ENCODE peak calls at places on chromosomes 13 and 19, in six cellular contexts. Q, C, P, L, X and T are unnamed samples.

GRCh38 chr13:25112856-25113255 is 16.9 kb downstream of the PABPC3 start:
- DNase-seq in X (no peak), P (no peak), C (no peak), Q (no peak), L (no peak), T (no peak)

GRCh38 chr13:62085832-62086231 is 670.2 kb upstream of the PCDH20 start:
- DNase-seq in X (no peak), Q (no peak), P (no peak), C (no peak), L (no peak), T (no peak)

GRCh38 chr19:8366121-8366581 is 2.2 kb downstream of the ANGPTL4 start:
- DNase-seq in X (no peak), L (peak), C (no peak), P (no peak), Q (no peak), T (no peak)

GRCh38 chr19:17794731-17795494 is at the start of gene B3GNT3:
- DNase-seq in L (peak), P (no peak), Q (peak), C (peak), X (no peak), T (no peak)

GRCh38 chr13:72530471-72530870 is 197.0 kb downstream of the MZT1 start:
- DNase-seq in Q (no peak), C (no peak), X (no peak), L (no peak), P (no peak), T (no peak)

GRCh38 chr13:49624207-49624606 is 4.1 kb upstream of the ARL11 start:
- DNase-seq in L (no peak), P (no peak), Q (no peak), C (no peak), X (no peak), T (no peak)

GRCh38 chr19:18589380-18590272 is 1.0 kb downstream of the REX1BD start:
- DNase-seq in C (peak), P (peak), L (peak), X (peak), Q (peak), T (no peak)

GRCh38 chr19:56806639-56807038 is 33.9 kb downstream of the PEG3 start:
- DNase-seq in L (no peak), X (no peak), P (no peak), C (no peak), Q (no peak), T (no peak)

GRCh38 chr13:86581711-86582110 is 782.5 kb upstream of the SLITRK6 start:
- DNase-seq in L (no peak), X (no peak), Q (no peak), P (no peak), C (no peak), T (no peak)

GRCh38 chr19:4506449-4507149 is 11.7 kb downstream of the PLIN4 start:
- DNase-seq in L (no peak), P (peak), C (no peak), Q (no peak), X (peak), T (no peak)

GRCh38 chr13:50303963-50304721 is 288.9 kb downstream of the KCNRG start:
- DNase-seq in Q (no peak), L (no peak), C (no peak), X (no peak), P (no peak), T (no peak)

GRCh38 chr19:29992233-29992867 is 50.3 kb downstream of the URI1 start:
- DNase-seq in C (no peak), L (no peak), Q (no peak), P (no peak), X (no peak), T (no peak)

GRCh38 chr13:67069117-67069767 is 160.9 kb downstream of the PCDH9 start:
- DNase-seq in P (no peak), C (no peak), L (no peak), Q (peak), X (no peak), T (no peak)

GRCh38 chr13:110665491-110666254 is 40.2 kb downstream of the CARS2 start:
- DNase-seq in X (no peak), P (no peak), L (no peak), Q (no peak), C (no peak), T (no peak)

GRCh38 chr13:55517312-55517711 is 1623.4 kb upstream of the PRR20A start:
- DNase-seq in C (no peak), X (no peak), P (peak), Q (no peak), L (no peak), T (no peak)

GRCh38 chr13:31073859-31074718 is 87.6 kb downstream of the HSPH1 start:
- DNase-seq in X (no peak), P (peak), Q (no peak), L (no peak), C (no peak), T (peak)

GRCh38 chr13:99996177-99996705 is 14.7 kb downstream of the ZIC2 start:
- DNase-seq in P (no peak), C (no peak), X (peak), L (no peak), Q (no peak), T (no peak)

GRCh38 chr19:41699968-41700323 is 8.5 kb upstream of the CEACAM5 start:
- DNase-seq in C (no peak), X (no peak), L (no peak), P (no peak), Q (no peak), T (no peak)

GRCh38 chr19:3507371-3508120 is 1.4 kb downstream of the FZR1 start:
- DNase-seq in L (peak), P (no peak), C (peak), X (peak), Q (no peak), T (no peak)

GRCh38 chr19:38737297-38737865 is 6.9 kb downstream of the CAPN12 start:
- DNase-seq in L (no peak), C (no peak), X (no peak), P (peak), Q (no peak), T (no peak)

GRCh38 chr19:38945562-38946228 is 15.0 kb downstream of the MRPS12 start:
- DNase-seq in C (no peak), L (no peak), P (no peak), X (no peak), Q (no peak), T (no peak)

GRCh38 chr13:48333976-48334375 is 30.4 kb downstream of the RB1 start:
- DNase-seq in C (no peak), P (no peak), L (no peak), Q (no peak), X (peak), T (no peak)

GRCh38 chr13:113855931-113856715 is 7.8 kb downstream of the GAS6 start:
- DNase-seq in P (no peak), L (no peak), Q (no peak), C (no peak), X (no peak), T (no peak)

GRCh38 chr13:44930907-44931676 is 58.2 kb downstream of the NUFIP1 start:
- DNase-seq in L (no peak), Q (no peak), X (no peak), C (no peak), P (peak), T (no peak)

GRCh38 chr19:41936416-41936850 is 8.2 kb upstream of the ERFL start:
- DNase-seq in P (no peak), L (no peak), Q (no peak), C (no peak), X (no peak), T (no peak)

GRCh38 chr19:19348266-19348665 is 27.6 kb downstream of the MAU2 start:
- DNase-seq in P (no peak), C (no peak), L (no peak), Q (no peak), X (no peak), T (no peak)

GRCh38 chr19:49852631-49853126 is 1.7 kb downstream of the PTOV1 start:
- DNase-seq in X (no peak), Q (no peak), L (no peak), P (no peak), C (no peak), T (no peak)

GRCh38 chr13:73210218-73210883 is 151.5 kb downstream of the KLF5 start:
- DNase-seq in L (no peak), P (no peak), X (no peak), C (peak), Q (no peak), T (no peak)

GRCh38 chr13:65631078-65631477 is 1599.1 kb downstream of the PCDH9 start:
- DNase-seq in P (no peak), L (no peak), Q (no peak), C (no peak), X (no peak), T (no peak)

GRCh38 chr19:46283771-46284170 is 13.1 kb upstream of the HIF3A start:
- DNase-seq in X (peak), L (no peak), P (no peak), Q (no peak), C (no peak), T (no peak)

GRCh38 chr13:35646061-35646774 is 169.7 kb upstream of the MAB21L1 start:
- DNase-seq in C (no peak), L (no peak), X (no peak), Q (no peak), P (no peak), T (no peak)

GRCh38 chr19:57559008-57559403 is 657 bp downstream of the ZNF550 start:
- DNase-seq in L (peak), P (peak), C (peak), Q (peak), X (peak), T (no peak)

GRCh38 chr19:33032218-33032781 is 32.4 kb downstream of the RHPN2 start:
- DNase-seq in Q (no peak), C (no peak), L (no peak), P (no peak), X (no peak), T (no peak)

GRCh38 chr19:48095637-48096175 is 14.9 kb downstream of the PLA2G4C start:
- DNase-seq in Q (no peak), X (no peak), P (no peak), L (no peak), C (no peak), T (no peak)

GRCh38 chr13:97068964-97069815 is 74.9 kb upstream of the OXGR1 start:
- DNase-seq in Q (no peak), C (no peak), P (no peak), X (no peak), L (no peak), T (no peak)

DNA sequence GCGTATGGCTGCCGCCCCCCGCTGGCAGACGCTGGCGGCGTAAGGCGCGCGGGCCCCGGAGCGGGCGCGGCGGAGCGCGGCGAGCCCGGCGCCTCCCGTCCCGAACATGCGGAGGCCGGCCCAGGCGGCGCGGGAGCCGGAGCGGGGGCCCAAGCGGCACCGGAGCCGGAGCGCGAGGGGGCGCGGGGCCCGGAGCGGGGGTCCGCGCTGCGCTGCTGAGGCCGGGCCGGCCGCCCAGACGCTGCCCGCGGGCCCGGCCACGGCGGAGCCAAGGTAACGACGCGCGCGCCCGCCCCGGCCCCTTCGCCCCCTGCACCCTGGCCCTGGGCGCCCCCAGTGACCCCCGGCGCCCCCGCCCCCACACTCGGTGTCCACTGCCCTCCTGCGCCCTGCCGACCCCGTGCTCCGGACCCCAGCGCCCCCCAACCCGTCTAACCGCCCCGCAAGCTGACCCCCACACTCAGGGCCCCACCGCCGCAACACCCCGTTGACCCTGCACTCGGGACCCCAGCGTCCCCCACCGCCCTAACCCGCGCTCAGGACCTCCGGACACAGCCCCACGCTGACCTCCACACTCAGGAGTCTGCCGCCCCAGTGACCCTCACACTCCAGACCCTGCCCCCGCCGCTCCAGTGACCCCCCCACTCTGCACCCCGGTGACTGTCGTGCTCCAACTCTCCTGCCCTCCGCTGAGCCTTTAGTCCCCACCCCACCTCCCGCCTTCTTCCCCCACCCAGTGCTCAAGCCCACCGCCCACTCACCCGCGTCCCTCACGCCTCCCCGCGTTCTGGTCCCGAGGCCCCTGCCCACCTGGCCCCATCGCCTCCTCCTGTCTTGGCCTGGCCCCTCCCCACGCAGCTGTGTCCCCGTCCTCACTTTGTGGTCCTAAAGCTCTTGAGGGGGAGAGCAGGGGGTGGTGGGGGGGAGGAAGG is at the start of gene CSNK1G2:
- DNase-seq in X (no peak), Q (no peak), P (no peak), C (no peak), L (peak), T (no peak)
- TF ChIP-seq MYC in X (no peak), Q (no peak), P (no peak), C (no peak), L (no peak), T (no peak)

GRCh38 chr13:32254916-32255743 is 60.0 kb downstream of the ZAR1L start:
- DNase-seq in C (peak), X (peak), Q (no peak), P (no peak), L (no peak), T (no peak)

GRCh38 chr13:32254416-32254815 is 60.7 kb downstream of the ZAR1L start:
- DNase-seq in Q (no peak), P (no peak), C (no peak), L (no peak), X (peak), T (no peak)

GRCh38 chr13:32256243-32256642 is 58.9 kb downstream of the ZAR1L start:
- DNase-seq in Q (no peak), L (no peak), C (peak), X (no peak), P (no peak), T (no peak)

GRCh38 chr13:32253911-32254399 is 61.2 kb downstream of the ZAR1L start:
- DNase-seq in P (no peak), Q (no peak), C (no peak), L (no peak), X (peak), T (no peak)

DNA sequence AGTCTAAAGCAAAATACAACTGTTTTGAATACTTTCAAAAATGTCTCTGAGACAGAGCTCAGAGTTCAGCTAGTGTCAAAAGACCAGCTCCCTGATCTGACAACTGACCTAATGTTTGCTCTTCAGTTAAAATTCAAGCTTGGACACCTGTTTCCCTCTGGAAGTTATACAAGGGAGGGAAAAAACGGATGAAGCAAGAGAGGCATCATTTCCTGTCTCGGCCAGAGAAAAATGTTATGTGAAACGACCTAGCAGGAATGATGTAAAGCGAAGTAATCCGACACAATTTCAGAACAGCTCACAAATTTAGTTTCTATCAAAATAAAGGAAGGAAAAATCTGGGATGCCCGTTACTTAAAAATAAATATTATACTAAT is 59.4 kb downstream of the ZAR1L start:
- DNase-seq in Q (no peak), P (no peak), C (peak), L (no peak), X (peak), T (no peak)
- H3K4me3 ChIP-seq in Q (no peak), P (no peak), C (peak), L (no peak), X (peak), T (no peak)

GRCh38 chr19:54473071-54473941 is at the start of gene CDC42EP5:
- DNase-seq in P (no peak), X (peak), Q (no peak), C (no peak), L (peak), T (no peak)

GRCh38 chr19:54470276-54470887 is 2.7 kb downstream of the CDC42EP5 start:
- DNase-seq in C (no peak), P (no peak), L (no peak), X (no peak), Q (no peak), T (no peak)

GRCh38 chr19:54475706-54476105 is 2.6 kb upstream of the CDC42EP5 start:
- DNase-seq in Q (no peak), P (no peak), C (no peak), X (no peak), L (peak), T (no peak)

GRCh38 chr19:54470991-54471782 is 1.9 kb downstream of the CDC42EP5 start:
- DNase-seq in P (no peak), X (peak), L (no peak), Q (no peak), C (no peak), T (no peak)

DNA sequence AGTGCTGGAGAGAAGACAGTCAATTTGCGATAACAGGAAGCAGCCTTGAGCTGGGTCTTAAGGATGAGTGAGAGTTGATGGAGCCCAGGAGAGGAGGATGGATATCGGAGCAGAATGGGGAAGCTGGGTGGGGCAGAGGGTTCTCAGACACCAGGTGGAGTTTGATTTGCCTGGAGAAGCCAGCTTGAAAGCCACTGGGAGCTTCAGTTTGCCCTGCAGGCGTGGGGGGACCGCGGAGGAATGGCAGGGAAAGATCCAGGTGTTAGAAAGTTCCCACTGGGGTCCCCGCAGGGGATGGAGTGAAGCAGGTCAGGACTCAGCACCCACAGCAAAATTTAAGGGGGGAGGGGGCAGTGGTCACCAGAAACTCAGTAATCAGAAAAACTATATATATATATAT is 887 bp upstream of the CDC42EP5 start:
- DNase-seq in C (no peak), P (no peak), L (no peak), Q (no peak), X (no peak), T (no peak)
- TF ChIP-seq MYC in C (no peak), P (no peak), L (no peak), Q (no peak), X (no peak), T (no peak)

GRCh38 chr19:16461630-16462051 is 10.1 kb downstream of the EPS15L1 start:
- DNase-seq in L (no peak), P (no peak), Q (no peak), C (no peak), X (no peak), T (no peak)
- H3K4me3 ChIP-seq in L (no peak), P (no peak), Q (no peak), C (no peak), X (no peak), T (no peak)

DNA sequence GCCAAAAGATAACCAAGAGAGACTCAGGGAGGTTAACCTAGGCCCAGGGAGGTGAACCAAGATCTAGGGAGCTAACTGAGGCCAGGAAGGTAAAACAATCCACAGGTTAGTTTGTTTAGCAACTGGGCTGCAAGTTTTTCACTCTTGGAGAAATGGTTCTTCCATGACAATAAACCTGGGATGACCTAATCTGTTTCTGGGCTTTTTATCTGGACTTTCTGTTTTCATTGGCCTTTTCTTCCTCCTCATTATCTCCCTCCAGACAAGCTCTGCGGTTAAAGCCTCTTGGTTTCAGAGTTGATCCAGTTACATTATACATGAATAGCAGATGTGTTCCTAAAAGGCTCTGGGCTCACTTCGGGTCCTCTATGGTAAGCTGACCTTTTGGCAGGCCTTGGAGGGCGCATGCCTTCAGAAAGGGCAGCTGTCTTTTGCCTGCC is 44.2 kb downstream of the PCDH8 start:
- DNase-seq in L (no peak), Q (no peak), P (no peak), X (no peak), C (no peak), T (no peak)
- TF ChIP-seq MYC in L (no peak), Q (no peak), P (no peak), X (no peak), C (no peak), T (no peak)

GRCh38 chr19:2041436-2041685 is 9.7 kb downstream of the MKNK2 start:
- DNase-seq in C (no peak), X (no peak), Q (no peak), P (no peak), L (no peak), T (no peak)
- H3K4me3 ChIP-seq in C (no peak), X (no peak), Q (peak), P (no peak), L (no peak), T (peak)